ENCODE peak calls at places on chromosomes 7 and 10, in five cellular contexts. D is upper lobe of right lung, C is GM23338, B is RWPE1, A is fibroblast of pulmonary artery. O is an unnamed sample.
A peak's percentile ranks its signal among the peaks of the same experiment; 100 is the strongest.

GRCh38 chr7:34036069-34036920 is 131.0 kb downstream of the BMPER start:
- DNase-seq in D (no peak), C (no peak), A (peak; percentile 72), B (peak; percentile 55), O (peak; percentile 63)

GRCh38 chr7:120729300-120729699 is 128.6 kb downstream of the TSPAN12 start:
- DNase-seq in A (no peak), B (no peak), C (no peak), D (no peak), O (no peak)

GRCh38 chr7:70285176-70285575 is 686.9 kb downstream of the AUTS2 start:
- DNase-seq in D (no peak), C (no peak), B (no peak), A (no peak), O (no peak)

GRCh38 chr10:62817763-62818425 is 1.7 kb upstream of the EGR2 start:
- DNase-seq in C (peak; percentile 89), D (peak; percentile 92), B (peak; percentile 59), A (peak; percentile 78), O (peak; percentile 78)

GRCh38 chr10:1187855-1188555 is 131.8 kb downstream of the WDR37 start:
- DNase-seq in D (no peak), A (no peak), C (no peak), B (no peak), O (no peak)

GRCh38 chr7:151104411-151105235 is 18.3 kb downstream of the AGAP3 start:
- DNase-seq in D (no peak), C (peak; percentile 91), B (no peak), A (peak; percentile 50), O (peak; percentile 63)

GRCh38 chr7:27576360-27576944 is 86.2 kb downstream of the HIBADH start:
- DNase-seq in C (peak; percentile 71), B (peak; percentile 56), D (no peak), A (peak; percentile 67), O (peak; percentile 67)

GRCh38 chr7:93751421-93751820 is 139.1 kb downstream of the TFPI2 start:
- DNase-seq in B (no peak), D (no peak), A (no peak), C (peak; percentile 9), O (no peak)

GRCh38 chr7:108415821-108416536 is 40.3 kb downstream of the NRCAM start:
- DNase-seq in B (peak; percentile 12), C (no peak), D (no peak), A (peak; percentile 82), O (no peak)

GRCh38 chr7:48099781-48100180 is 10.7 kb downstream of the UPP1 start:
- DNase-seq in B (no peak), D (no peak), A (no peak), C (no peak), O (no peak)

GRCh38 chr7:45161138-45161537 is 3.5 kb downstream of the RAMP3 start:
- DNase-seq in D (no peak), B (no peak), A (no peak), C (no peak), O (no peak)

GRCh38 chr7:139572071-139572470 is 48.6 kb downstream of the CLEC2L start:
- DNase-seq in D (no peak), C (no peak), B (no peak), A (no peak), O (no peak)

GRCh38 chr7:79454325-79454960 is 976 bp upstream of the MAGI2 start:
- DNase-seq in B (peak; percentile 13), C (peak; percentile 52), A (peak; percentile 68), D (peak; percentile 68), O (peak; percentile 71)

DNA sequence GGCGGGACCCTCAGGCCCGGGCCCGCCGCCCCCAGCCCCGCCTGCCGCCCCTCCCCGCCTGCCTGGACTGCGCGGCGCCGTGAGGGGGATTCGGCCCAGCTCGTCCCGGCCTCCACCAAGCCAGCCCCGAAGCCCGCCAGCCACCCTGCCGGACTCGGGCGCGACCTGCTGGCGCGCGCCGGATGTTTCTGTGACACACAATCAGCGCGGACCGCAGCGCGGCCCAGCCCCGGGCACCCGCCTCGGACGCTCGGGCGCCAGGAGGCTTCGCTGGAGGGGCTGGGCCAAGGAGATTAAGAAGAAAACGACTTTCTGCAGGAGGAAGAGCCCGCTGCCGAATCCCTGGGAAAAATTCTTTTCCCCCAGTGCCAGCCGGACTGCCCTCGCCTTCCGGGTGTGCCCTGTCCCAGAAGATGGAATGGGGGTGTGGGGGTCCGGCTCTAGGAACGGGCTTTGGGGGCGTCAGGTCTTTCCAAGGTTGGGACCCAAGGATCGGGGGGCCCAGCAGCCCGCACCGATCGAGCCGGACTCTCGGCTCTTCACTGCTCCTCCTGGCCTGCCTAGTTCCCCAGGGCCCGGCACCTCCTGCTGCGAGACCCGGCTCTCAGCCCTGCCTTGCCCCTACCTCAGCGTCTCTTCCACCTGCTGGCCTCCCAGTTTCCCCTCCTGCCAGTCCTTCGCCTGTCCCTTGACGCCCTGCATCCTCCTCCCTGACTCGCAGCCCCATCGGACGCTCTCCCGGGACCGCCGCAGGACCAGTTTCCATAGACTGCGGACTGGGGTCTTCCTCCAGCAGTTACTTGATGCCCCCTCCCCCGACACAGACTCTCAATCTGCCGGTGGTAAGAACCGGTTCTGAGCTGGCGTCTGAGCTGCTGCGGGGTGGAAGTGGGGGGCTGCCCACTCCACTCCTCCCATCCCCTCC is 82.7 kb downstream of the PAX2 start:
- DNase-seq in B (no peak), C (peak; percentile 77), A (no peak), D (no peak), O (no peak)
- TF ChIP-seq CTCF in B (no peak), C (peak; percentile 22), A (no peak), D (no peak), O (no peak)

GRCh38 chr10:7626283-7626682 is 40.5 kb downstream of the ITIH5 start:
- DNase-seq in C (no peak), A (peak; percentile 10), D (no peak), B (no peak), O (no peak)

GRCh38 chr10:7625009-7625408 is 41.8 kb downstream of the ITIH5 start:
- DNase-seq in C (no peak), B (no peak), D (no peak), A (no peak), O (no peak)

GRCh38 chr10:7625836-7626235 is 40.9 kb downstream of the ITIH5 start:
- DNase-seq in B (no peak), D (no peak), C (no peak), A (peak; percentile 26), O (peak; percentile 34)

DNA sequence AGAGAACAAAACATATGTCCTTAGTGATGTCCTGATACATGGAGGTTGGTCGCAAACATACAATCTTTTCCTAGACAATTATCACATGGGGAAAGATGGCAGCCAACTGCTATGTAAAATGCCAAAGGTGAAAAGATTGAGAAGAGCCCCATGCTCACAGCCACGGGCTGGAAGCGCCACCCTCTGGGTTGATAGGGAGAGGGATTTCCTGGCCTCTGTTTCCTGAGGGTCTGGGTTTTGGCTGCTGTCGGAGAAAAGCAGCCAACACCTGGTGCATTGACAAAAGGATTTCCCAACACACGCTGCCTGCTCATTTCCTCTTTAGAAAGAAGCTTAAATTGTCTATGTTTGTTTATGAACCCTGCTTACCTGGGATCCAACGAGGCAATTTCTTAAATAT is 43.8 kb downstream of the ITIH5 start:
- DNase-seq in A (peak; percentile 22), C (peak; percentile 78), D (no peak), B (no peak), O (no peak)
- TF ChIP-seq CTCF in A (peak; percentile 25), C (peak; percentile 89), D (peak; percentile 41), B (no peak), O (no peak)

GRCh38 chr7:12911053-12911452 is 223.6 kb downstream of the ARL4A start:
- DNase-seq in D (no peak), A (no peak), C (no peak), B (no peak), O (no peak)
- TF ChIP-seq CTCF in D (no peak), A (no peak), C (no peak), B (no peak), O (no peak)

DNA sequence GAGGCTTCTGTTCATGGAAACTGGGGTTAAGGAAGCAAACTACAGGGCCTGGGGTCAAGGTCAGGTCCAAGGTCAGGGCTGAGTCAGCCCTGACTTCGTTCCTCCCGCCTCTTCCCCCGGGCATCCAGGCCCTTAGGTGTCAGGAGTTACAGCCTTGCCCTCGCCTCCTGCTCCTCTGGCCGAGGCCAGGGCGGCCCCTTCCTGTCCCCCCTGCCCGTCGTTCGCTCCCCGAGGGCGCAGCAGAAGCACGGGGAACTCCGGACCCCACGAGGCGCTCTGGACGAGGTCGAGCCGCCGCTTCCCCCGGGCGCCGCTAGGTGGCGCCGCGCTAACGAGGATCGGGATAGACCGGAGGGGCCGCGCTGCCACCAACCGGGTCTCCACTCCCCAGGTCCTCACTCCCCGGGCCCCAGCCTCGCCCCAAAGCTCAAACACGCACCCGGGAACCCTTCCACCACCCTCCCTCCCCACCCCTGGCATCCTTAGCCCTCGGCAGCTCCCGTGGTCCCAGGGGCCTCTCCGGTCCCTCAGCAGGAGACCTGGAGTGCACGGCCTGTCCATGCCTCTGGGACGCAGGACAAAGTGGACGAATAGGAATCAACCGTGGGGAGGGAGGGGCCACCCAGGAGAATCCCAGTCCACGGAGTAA is 59.2 kb upstream of the MYL10 start:
- DNase-seq in B (peak; percentile 75), A (peak; percentile 66), C (peak; percentile 85), D (peak; percentile 89), O (peak; percentile 68)
- TF ChIP-seq CTCF in B (peak; percentile 98), A (peak; percentile 67), C (peak; percentile 86), D (peak; percentile 98), O (peak; percentile 82)

GRCh38 chr7:116292381-116292780 is 82.0 kb downstream of the TES start:
- DNase-seq in C (no peak), B (no peak), D (no peak), A (no peak), O (no peak)

GRCh38 chr7:116293633-116294032 is 83.3 kb downstream of the TES start:
- DNase-seq in D (no peak), B (no peak), C (no peak), A (no peak), O (no peak)

GRCh38 chr7:116291937-116292336 is 81.6 kb downstream of the TES start:
- DNase-seq in B (no peak), A (no peak), D (no peak), C (no peak), O (no peak)

GRCh38 chr7:116293139-116293538 is 82.8 kb downstream of the TES start:
- DNase-seq in D (no peak), C (no peak), A (no peak), B (no peak), O (no peak)

GRCh38 chr7:116290740-116291139 is 80.4 kb downstream of the TES start:
- DNase-seq in A (no peak), B (no peak), C (peak; percentile 55), D (no peak), O (no peak)
- TF ChIP-seq CTCF in A (peak; percentile 11), B (no peak), C (peak; percentile 51), D (no peak), O (peak; percentile 18)

DNA sequence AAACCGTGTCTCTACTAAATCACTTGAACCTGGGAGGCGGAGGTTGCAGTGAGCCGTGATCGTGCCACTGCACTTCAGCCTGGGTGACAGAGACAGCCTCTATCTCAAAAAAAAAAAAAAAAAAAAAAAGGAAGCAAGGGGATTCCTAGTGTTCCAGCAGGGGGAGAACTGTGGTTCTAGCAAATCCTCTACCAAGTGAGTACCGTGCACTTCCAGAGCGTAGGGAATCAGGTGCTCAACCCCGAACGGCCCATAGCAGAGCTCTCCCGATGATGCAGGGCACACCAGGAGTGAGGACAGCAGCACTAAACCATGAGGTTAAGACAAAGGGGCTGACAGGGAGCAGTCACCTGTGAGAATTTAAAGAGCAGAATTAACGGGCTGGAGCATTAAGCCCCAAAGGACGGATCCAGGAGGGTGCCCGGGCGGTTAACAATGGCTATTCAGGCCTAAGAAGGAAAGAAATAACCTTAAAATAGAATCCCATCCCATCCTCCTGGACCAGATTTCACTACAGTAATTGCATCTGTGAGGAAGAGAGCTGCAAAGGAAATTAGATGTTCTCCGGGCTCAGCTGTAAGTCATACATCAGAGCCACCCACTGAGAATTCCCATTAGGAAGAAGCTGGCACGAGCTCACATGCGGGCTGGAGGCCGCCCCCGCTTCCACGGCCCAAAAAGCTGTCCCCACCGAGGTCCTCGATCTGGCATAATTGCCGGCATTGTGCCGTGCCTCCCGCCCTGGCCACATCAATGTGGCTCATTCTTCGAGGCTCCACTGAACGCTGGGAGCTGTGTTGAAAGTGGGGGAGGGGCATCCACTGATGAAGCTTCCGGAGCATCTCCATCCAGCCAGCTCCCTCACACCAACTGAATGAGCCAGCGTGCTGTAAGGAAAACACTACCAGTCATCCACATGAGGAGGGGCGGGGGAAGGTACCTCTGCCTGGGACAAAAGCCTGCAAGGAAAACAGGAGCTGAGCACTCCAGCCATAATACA is 173.4 kb downstream of the PTPRN2 start:
- DNase-seq in A (no peak), B (no peak), C (peak; percentile 57), D (no peak), O (no peak)
- TF ChIP-seq CTCF in A (no peak), B (no peak), C (peak; percentile 40), D (no peak), O (no peak)

O was measured in fibroblast of villous mesenchyme.